ENCODE peak calls at places on chromosomes 13 and 19, in four cellular contexts. T is T-helper 1 cell, X is fibroblast of pulmonary artery, L is GM03348. W is an unnamed sample.

GRCh38 chr13:49569993-49570689 is 15.2 kb downstream of the RCBTB1 start:
- DNase-seq in X (no peak), L (no peak), T (no peak), W (no peak)

GRCh38 chr19:1011831-1012333 is 9.0 kb downstream of the TMEM259 start:
- DNase-seq in L (no peak), X (no peak), T (no peak), W (no peak)

GRCh38 chr19:2210206-2210605 is 25.9 kb downstream of the PLEKHJ1 start:
- DNase-seq in X (no peak), L (no peak), T (no peak), W (no peak)

GRCh38 chr13:44895584-44895983 is 93.7 kb downstream of the NUFIP1 start:
- DNase-seq in X (no peak), L (no peak), T (no peak), W (no peak)

GRCh38 chr19:23294141-23294540 is 43.9 kb upstream of the ZNF724 start:
- DNase-seq in T (no peak), L (no peak), X (no peak), W (no peak)

GRCh38 chr13:46659413-46660065 is 106.6 kb downstream of the LRCH1 start:
- DNase-seq in L (no peak), T (no peak), X (no peak), W (no peak)

GRCh38 chr13:29677627-29678026 is 82.1 kb upstream of the SLC7A1 start:
- DNase-seq in X (no peak), L (no peak), T (no peak), W (no peak)

GRCh38 chr13:102138635-102139225 is 263.1 kb downstream of the FGF14 start:
- DNase-seq in T (no peak), L (no peak), X (no peak), W (no peak)

GRCh38 chr13:30718661-30719520 is 16.5 kb upstream of the ALOX5AP start:
- DNase-seq in X (peak), T (no peak), L (peak), W (no peak)

GRCh38 chr13:71493189-71493588 is 373.8 kb downstream of the DACH1 start:
- DNase-seq in T (no peak), L (no peak), X (no peak), W (no peak)

GRCh38 chr19:45141203-45141900 is 19.4 kb downstream of the NKPD1 start:
- DNase-seq in T (no peak), X (no peak), L (no peak), W (no peak)

GRCh38 chr13:41222259-41222852 is 28.0 kb upstream of the KBTBD7 start:
- DNase-seq in L (peak), X (peak), T (peak), W (peak)

GRCh38 chr13:71879129-71879535 is 12.1 kb upstream of the DACH1 start:
- DNase-seq in L (no peak), T (no peak), X (peak), W (no peak)

GRCh38 chr13:112587767-112588489 is at the start of gene TUBGCP3:
- DNase-seq in X (peak), T (peak), L (peak), W (peak)

GRCh38 chr19:20278342-20278741 is 111.3 kb downstream of the ZNF486 start:
- DNase-seq in L (no peak), X (no peak), T (no peak), W (no peak)

GRCh38 chr13:59566544-59566943 is 597.2 kb downstream of the DIAPH3 start:
- DNase-seq in L (no peak), T (no peak), X (no peak), W (no peak)

GRCh38 chr19:628168-628567 is 5.2 kb downstream of the POLRMT start:
- DNase-seq in X (no peak), T (no peak), L (no peak), W (no peak)

GRCh38 chr13:22278336-22278929 is 607.6 kb downstream of the FGF9 start:
- DNase-seq in X (no peak), L (peak), T (peak), W (peak)

GRCh38 chr19:56269348-56269747 is 3.2 kb upstream of the EDDM13 start:
- DNase-seq in L (no peak), T (no peak), X (no peak), W (no peak)

GRCh38 chr13:48588120-48588519 is 55.2 kb upstream of the RCBTB2 start:
- DNase-seq in X (no peak), T (no peak), L (no peak), W (no peak)

GRCh38 chr19:21604941-21605548 is 99.6 kb downstream of the ZNF429 start:
- DNase-seq in T (no peak), X (no peak), L (no peak), W (no peak)

GRCh38 chr19:45045671-45046353 is 7.0 kb downstream of the CLASRP start:
- DNase-seq in L (no peak), T (no peak), X (no peak), W (no peak)

GRCh38 chr13:114212096-114212495 is 22.6 kb upstream of the CDC16 start:
- DNase-seq in T (no peak), X (peak), L (no peak), W (no peak)

GRCh38 chr19:20431826-20432225 is 133.8 kb downstream of the ZNF737 start:
- DNase-seq in L (no peak), T (no peak), X (no peak), W (no peak)

GRCh38 chr19:32691291-32691951 is at the start of gene NUDT19:
- DNase-seq in X (peak), L (peak), T (peak), W (peak)

GRCh38 chr19:8251025-8251472 is 41.9 kb downstream of the CERS4 start:
- DNase-seq in L (peak), X (peak), T (no peak), W (no peak)

GRCh38 chr19:49117677-49118564 is 1.0 kb downstream of the C19orf73 start:
- DNase-seq in L (no peak), X (no peak), T (no peak), W (no peak)

GRCh38 chr19:11278670-11279069 is 16.3 kb upstream of the DOCK6 start:
- DNase-seq in L (no peak), T (no peak), X (peak), W (no peak)

GRCh38 chr13:80894930-80895329 is 554.0 kb upstream of the SPRY2 start:
- DNase-seq in T (no peak), X (no peak), L (no peak), W (no peak)